ENCODE peak calls at places on chromosomes 6 and 20, in eight cellular contexts. H is activated T-cell treated with anti-CD3 and anti-CD28 coated beads, Interleukin-2, amount 50 U/mL, for 4 hours; A is H9; D is activated B cell treated with CpG ODN at 0.5 μM for 24 hours; O is activated T-helper 2 cell treated with anti-CD3 and anti-CD28 coated beads, Interferon-gamma antibody, Interleukin-2, Interleukin-4, amounts not matched to agents 10 μg/mL and 5 μg/mL and 100 μg/mL, durations not matched to agents 14 hours and 24 hours and 36 hours; B is stimulated activated CD8-positive, alpha-beta memory T cell treated with anti-CD3 and anti-CD28 coated beads, Interleukin-12 subunit alpha, Interleukin-12 subunit beta, amount 100 ng/mL, for 4 hours; J is osteocyte; F is ELR. Q is an unnamed sample.

GRCh38 chr6:169800668-169801395 is 49.4 kb downstream of the ERMARD start:
- DNase-seq in H (no peak), D (no peak), B (no peak), O (no peak), F (peak), A (peak), J (peak), Q (no peak)

GRCh38 chr6:42099340-42100028 is 42.9 kb downstream of the C6orf132 start:
- DNase-seq in H (no peak), B (no peak), O (no peak), A (no peak), F (peak), J (no peak), D (no peak), Q (no peak)

GRCh38 chr6:163992701-163993100 is 578.2 kb downstream of the QKI start:
- DNase-seq in D (no peak), F (no peak), H (no peak), J (no peak), B (no peak), A (no peak), O (no peak), Q (no peak)

GRCh38 chr6:15527838-15528617 is 134.8 kb downstream of the DTNBP1 start:
- DNase-seq in A (peak), J (peak), F (peak), D (no peak), H (no peak), B (no peak), O (no peak), Q (no peak)

GRCh38 chr6:26554669-26555504 is 16.7 kb downstream of the HMGN4 start:
- DNase-seq in H (peak), O (peak), A (peak), B (no peak), D (no peak), F (peak), J (no peak), Q (peak)

GRCh38 chr6:135182120-135182992 is 1.2 kb downstream of the MYB start:
- DNase-seq in A (peak), H (peak), B (peak), D (peak), F (peak), J (no peak), O (peak), Q (peak)

GRCh38 chr6:143592335-143592734 is 80.8 kb upstream of the FUCA2 start:
- DNase-seq in A (no peak), O (no peak), F (peak), D (no peak), H (no peak), B (no peak), J (no peak), Q (no peak)

GRCh38 chr20:9514461-9515210 is at the start of gene LAMP5:
- DNase-seq in O (no peak), J (no peak), B (no peak), F (peak), D (no peak), A (peak), H (no peak), Q (no peak)

GRCh38 chr6:39137235-39137634 is 22.2 kb upstream of the SAYSD1 start:
- DNase-seq in O (peak), B (no peak), J (no peak), D (no peak), F (peak), A (peak), H (no peak), Q (peak)

GRCh38 chr20:1664911-1665310 is 7.3 kb upstream of the SIRPG start:
- DNase-seq in D (no peak), F (no peak), H (peak), J (no peak), O (peak), A (no peak), B (peak), Q (no peak)

GRCh38 chr6:1075444-1075843 is 236.5 kb upstream of the FOXQ1 start:
- DNase-seq in O (no peak), B (no peak), D (no peak), F (no peak), J (no peak), H (no peak), A (no peak), Q (no peak)

GRCh38 chr20:49457444-49457843 is 25.0 kb downstream of the KCNB1 start:
- DNase-seq in O (no peak), J (no peak), D (no peak), B (no peak), F (no peak), A (no peak), H (no peak), Q (no peak)

GRCh38 chr6:9126845-9127560 is 691.7 kb upstream of the SLC35B3 start:
- DNase-seq in A (no peak), J (no peak), D (no peak), F (peak), O (no peak), H (no peak), B (no peak), Q (peak)

GRCh38 chr6:131685266-131685780 is 15.9 kb downstream of the OR2A4 start:
- DNase-seq in A (no peak), H (no peak), O (no peak), B (no peak), F (no peak), D (no peak), J (no peak), Q (no peak)

GRCh38 chr6:56713285-56713684 is 70.6 kb upstream of the DST start:
- DNase-seq in D (no peak), A (peak), J (no peak), B (no peak), H (no peak), F (peak), O (no peak), Q (peak)

GRCh38 chr6:120648713-120649112 is 685.6 kb downstream of the TBC1D32 start:
- DNase-seq in H (no peak), B (no peak), D (no peak), A (no peak), J (no peak), O (no peak), F (no peak), Q (no peak)

GRCh38 chr6:157982297-157982579 is 575 bp downstream of the SYNJ2 start:
- DNase-seq in H (no peak), D (peak), J (no peak), B (no peak), F (peak), O (peak), A (peak), Q (no peak)

GRCh38 chr6:133568970-133569889 is 319.7 kb upstream of the TCF21 start:
- DNase-seq in F (peak), J (no peak), D (no peak), H (peak), B (no peak), O (no peak), A (peak), Q (peak)

GRCh38 chr6:31083742-31084354 is 28.5 kb downstream of the C6orf15 start:
- DNase-seq in H (peak), O (peak), D (no peak), F (peak), A (peak), J (no peak), B (no peak), Q (no peak)